ENCODE peak calls at places on chromosomes 5 and 9, in five cellular contexts. T, L, Z, F and N are unnamed samples.

GRCh38 chr5:132687995-132688394 is 14.2 kb downstream of the IL4 start:
- DNase-seq in Z (no peak), F (peak), T (no peak), L (peak), N (no peak)

GRCh38 chr9:38467404-38467803 is 43.1 kb upstream of the IGFBPL1 start:
- DNase-seq in Z (no peak), T (no peak), L (no peak), F (no peak), N (no peak)

GRCh38 chr9:34072410-34072809 is 23.7 kb upstream of the UBAP2 start:
- DNase-seq in L (no peak), Z (no peak), F (no peak), T (no peak), N (no peak)

GRCh38 chr9:132513416-132513815 is 69.0 kb upstream of the BARHL1 start:
- DNase-seq in F (no peak), Z (no peak), T (no peak), L (no peak), N (peak)

GRCh38 chr5:178289438-178289837 is 56.8 kb upstream of the PHYKPL start:
- DNase-seq in F (no peak), T (no peak), Z (peak), L (no peak), N (no peak)

GRCh38 chr9:125544988-125545651 is 161.9 kb downstream of the MAPKAP1 start:
- DNase-seq in F (no peak), T (no peak), Z (no peak), L (no peak), N (no peak)

GRCh38 chr5:130773813-130774212 is 391.2 kb downstream of the HINT1 start:
- DNase-seq in Z (no peak), F (no peak), T (no peak), L (no peak), N (no peak)

GRCh38 chr5:176818391-176819098 is 8.2 kb downstream of the UNC5A start:
- DNase-seq in T (no peak), L (no peak), Z (no peak), F (no peak), N (no peak)

GRCh38 chr5:115033861-115034260 is 135.8 kb downstream of the TRIM36 start:
- DNase-seq in F (no peak), T (no peak), L (no peak), Z (no peak), N (no peak)

GRCh38 chr9:107486674-107487520 is 2.7 kb downstream of the KLF4 start:
- DNase-seq in L (no peak), Z (peak), T (peak), F (no peak), N (no peak)

GRCh38 chr9:115888131-115888530 is 265.5 kb upstream of the PAPPA start:
- DNase-seq in F (no peak), T (no peak), L (no peak), Z (no peak), N (no peak)

GRCh38 chr5:113202904-113203716 is 226.5 kb downstream of the DCP2 start:
- DNase-seq in F (no peak), Z (no peak), T (peak), L (no peak), N (peak)